ENCODE peak calls at places on chromosomes 11 and 22, in five cellular contexts. W, R, V, G and F are unnamed samples.

GRCh38 chr11:2088284-2088683 is 50.9 kb downstream of the IGF2 start:
- DNase-seq in W (no peak), R (no peak), V (no peak), G (no peak), F (no peak)

GRCh38 chr11:74070713-74071506 is 62.0 kb upstream of the UCP3 start:
- DNase-seq in W (no peak), R (no peak), V (no peak), G (no peak), F (no peak)

GRCh38 chr11:16946477-16947282 is 67.5 kb downstream of the PLEKHA7 start:
- DNase-seq in W (peak; percentile 43), R (no peak), V (peak; percentile 51), G (no peak), F (no peak)

GRCh38 chr11:115721309-115722007 is 217.2 kb upstream of the CADM1 start:
- DNase-seq in W (no peak), R (no peak), V (no peak), G (no peak), F (no peak)

GRCh38 chr11:42410251-42410956 is 901.4 kb upstream of the API5 start:
- DNase-seq in W (no peak), R (no peak), V (no peak), G (no peak), F (no peak)

GRCh38 chr11:124758355-124759267 is 3.5 kb downstream of the ESAM start:
- DNase-seq in W (peak; percentile 98), R (no peak), V (no peak), G (peak; percentile 70), F (peak; percentile 41)

GRCh38 chr22:38696606-38697005 is 4.1 kb downstream of the JOSD1 start:
- DNase-seq in W (no peak), R (no peak), V (no peak), G (peak; percentile 94), F (peak; percentile 83)

GRCh38 chr11:37394236-37394870 is 796.3 kb upstream of the RAG2 start:
- DNase-seq in W (no peak), R (no peak), V (no peak), G (peak; percentile 5), F (peak; percentile 19)

GRCh38 chr11:58963551-58964075 is 24.3 kb downstream of the GLYATL1 start:
- DNase-seq in W (peak; percentile 97), R (no peak), V (peak; percentile 22), G (peak; percentile 81), F (no peak)

GRCh38 chr11:60251485-60252207 is 8.7 kb upstream of the MS4A4E start:
- DNase-seq in W (peak; percentile 52), R (no peak), V (no peak), G (peak; percentile 44), F (peak; percentile 18)

GRCh38 chr11:82009133-82009532 is 724.5 kb downstream of the FAM181B start:
- DNase-seq in W (no peak), R (no peak), V (no peak), G (no peak), F (no peak)

GRCh38 chr22:37002633-37003032 is 16.6 kb downstream of the TST start:
- DNase-seq in W (no peak), R (peak; percentile 20), V (no peak), G (no peak), F (no peak)

GRCh38 chr22:32475428-32476010 is 908 bp downstream of the FBXO7 start:
- DNase-seq in W (peak; percentile 39), R (no peak), V (no peak), G (peak; percentile 42), F (no peak)

GRCh38 chr11:86089659-86090058 is 20.8 kb upstream of the PICALM start:
- DNase-seq in W (no peak), R (no peak), V (no peak), G (no peak), F (no peak)

GRCh38 chr11:96238563-96239166 is 104.3 kb downstream of the MAML2 start:
- DNase-seq in W (no peak), R (no peak), V (no peak), G (peak; percentile 64), F (no peak)

GRCh38 chr11:96242971-96243647 is 99.9 kb downstream of the MAML2 start:
- DNase-seq in W (peak; percentile 95), R (peak; percentile 81), V (peak; percentile 96), G (peak; percentile 98), F (peak; percentile 97)

GRCh38 chr11:96237759-96238158 is 105.2 kb downstream of the MAML2 start:
- DNase-seq in W (no peak), R (no peak), V (no peak), G (peak; percentile 71), F (no peak)

GRCh38 chr11:96242191-96242845 is 100.7 kb downstream of the MAML2 start:
- DNase-seq in W (no peak), R (no peak), V (no peak), G (peak; percentile 43), F (peak; percentile 72)

DNA sequence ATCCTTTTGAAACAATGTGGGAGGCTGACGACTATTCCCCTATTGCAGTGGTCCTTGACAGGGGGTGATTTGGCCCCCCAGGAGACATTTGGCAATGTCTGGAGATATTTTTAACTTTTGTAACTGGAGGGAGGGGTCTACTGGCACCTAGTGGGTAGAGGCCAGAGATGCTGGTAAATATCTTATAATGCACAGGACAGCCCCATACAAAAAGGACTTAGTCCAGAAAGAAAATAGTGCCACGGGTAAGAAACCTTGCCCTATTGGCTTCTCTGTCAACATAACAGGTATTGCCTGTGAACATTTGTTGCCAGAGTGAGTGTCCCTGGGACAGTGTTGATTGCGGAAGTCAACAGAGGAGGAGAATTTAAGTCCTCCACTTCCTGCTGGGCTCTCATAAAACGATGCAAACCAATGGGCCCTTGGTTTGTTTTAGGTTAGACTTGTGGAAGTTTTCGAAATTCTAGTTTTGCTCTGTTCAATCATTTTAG is 101.6 kb downstream of the MAML2 start:
- DNase-seq in W (peak; percentile 41), R (no peak), V (no peak), G (no peak), F (no peak)
- TF ChIP-seq CTCF in W (peak; percentile 32), R (no peak), V (peak; percentile 39), G (no peak), F (peak; percentile 38)

DNA sequence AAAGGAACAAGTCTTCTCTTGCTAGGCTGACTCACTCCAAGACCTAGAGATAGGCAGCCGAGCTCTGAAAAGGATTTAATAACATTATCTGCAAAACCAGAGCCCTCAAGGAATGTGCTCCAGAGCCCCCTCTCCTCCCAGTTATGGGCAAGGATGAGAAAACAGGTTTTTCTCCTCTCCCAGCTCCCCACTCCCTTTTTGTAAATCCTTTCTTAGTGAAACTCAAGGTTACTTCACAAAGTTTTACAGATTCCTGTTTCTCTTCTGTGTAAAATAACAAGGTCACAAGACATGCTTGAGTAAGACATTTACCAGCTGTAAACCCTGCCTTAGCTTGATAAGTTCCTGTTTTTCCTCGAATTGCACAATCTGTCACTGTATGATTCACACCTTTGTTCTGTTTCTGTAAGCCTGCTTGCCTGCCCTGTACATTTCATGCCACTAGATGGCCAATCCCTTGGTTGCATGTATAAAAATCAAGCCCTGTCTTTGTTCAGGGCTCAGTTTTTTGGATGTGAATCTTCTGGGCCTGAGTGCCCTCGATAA is 489.4 kb downstream of the KCNA4 start:
- DNase-seq in W (peak; percentile 19), R (no peak), V (peak; percentile 29), G (peak; percentile 97), F (peak; percentile 93)
- TF ChIP-seq CTCF in W (peak; percentile 32), R (no peak), V (peak; percentile 68), G (peak; percentile 84), F (peak; percentile 38)

DNA sequence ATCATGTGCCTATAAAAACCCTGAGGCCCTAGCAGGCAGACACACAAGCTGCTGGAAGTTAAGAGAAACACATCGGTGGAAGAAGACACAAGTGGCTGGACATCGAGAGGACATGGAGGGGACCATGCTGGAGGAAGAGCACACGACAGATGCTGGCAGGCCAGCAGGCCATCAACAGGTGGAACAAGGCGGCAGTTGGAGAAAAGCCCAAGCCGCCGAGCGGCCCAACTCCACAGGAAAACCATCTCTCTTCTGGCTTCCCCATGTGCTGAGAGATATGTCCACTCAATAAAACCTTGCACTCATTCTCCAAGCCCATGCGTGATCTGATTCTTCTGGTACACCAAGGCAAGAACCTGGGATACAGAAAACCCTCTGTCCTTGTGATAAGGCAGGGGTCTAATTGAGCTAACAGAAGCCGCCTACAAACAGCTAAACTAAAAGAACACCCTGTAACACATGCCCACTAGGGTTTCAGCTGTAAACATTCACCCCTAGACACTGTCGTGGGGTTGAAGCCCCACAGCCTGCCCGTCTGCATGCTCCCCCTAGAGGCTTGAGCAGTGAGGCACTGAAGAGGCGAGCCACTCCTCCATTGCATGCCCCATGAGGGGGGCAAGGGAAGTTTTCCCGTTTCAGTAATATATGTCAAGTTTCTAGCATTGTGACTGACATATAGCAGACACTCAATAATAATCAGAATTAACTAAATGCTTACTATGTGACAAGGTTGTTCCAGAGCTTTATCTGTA is 39.0 kb upstream of the MMP20 start:
- DNase-seq in W (peak; percentile 45), R (no peak), V (peak; percentile 16), G (no peak), F (no peak)
- TF ChIP-seq CTCF in W (peak; percentile 73), R (no peak), V (peak; percentile 38), G (peak; percentile 26), F (no peak)

GRCh38 chr11:127493330-127493729 is 492.8 kb upstream of the KIRREL3 start:
- DNase-seq in W (peak; percentile 59), R (no peak), V (peak; percentile 30), G (peak; percentile 22), F (peak; percentile 52)
- TF ChIP-seq CTCF in W (peak; percentile 71), R (no peak), V (peak; percentile 36), G (peak; percentile 45), F (peak; percentile 30)

DNA sequence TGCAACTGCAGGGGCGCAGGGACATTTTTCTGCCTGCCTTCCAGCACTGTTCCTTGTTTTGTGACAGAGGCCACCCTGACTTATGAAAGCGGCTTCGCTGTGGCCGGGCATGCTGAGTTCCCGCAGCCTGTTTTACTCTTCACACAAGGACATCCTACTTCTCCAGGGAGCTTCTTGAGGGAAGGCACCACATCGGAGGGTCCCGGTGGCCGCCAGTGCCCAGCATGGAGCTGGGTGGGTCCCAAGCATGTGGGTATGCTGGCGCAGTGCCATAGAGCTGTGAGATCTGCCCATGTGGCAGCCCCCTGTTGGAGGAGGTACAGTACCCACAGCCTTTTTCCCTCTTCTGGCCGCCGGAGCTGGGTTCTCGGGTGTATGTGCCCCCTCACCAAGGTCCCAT is 136.1 kb downstream of the GRIK4 start:
- DNase-seq in W (no peak), R (no peak), V (no peak), G (no peak), F (no peak)
- TF ChIP-seq CTCF in W (no peak), R (no peak), V (no peak), G (no peak), F (no peak)

GRCh38 chr11:10294289-10294953 is 402 bp upstream of the SBF2 start:
- DNase-seq in W (peak; percentile 62), R (no peak), V (peak; percentile 17), G (peak; percentile 59), F (peak; percentile 75)

GRCh38 chr11:10301656-10302293 is 3.1 kb upstream of the ADM start:
- DNase-seq in W (no peak), R (no peak), V (no peak), G (peak; percentile 69), F (peak; percentile 67)

GRCh38 chr11:10295056-10295901 is 1.3 kb upstream of the SBF2 start:
- DNase-seq in W (no peak), R (no peak), V (no peak), G (no peak), F (no peak)

GRCh38 chr11:10302294-10302743 is 2.6 kb upstream of the ADM start:
- DNase-seq in W (no peak), R (no peak), V (no peak), G (peak; percentile 34), F (no peak)

DNA sequence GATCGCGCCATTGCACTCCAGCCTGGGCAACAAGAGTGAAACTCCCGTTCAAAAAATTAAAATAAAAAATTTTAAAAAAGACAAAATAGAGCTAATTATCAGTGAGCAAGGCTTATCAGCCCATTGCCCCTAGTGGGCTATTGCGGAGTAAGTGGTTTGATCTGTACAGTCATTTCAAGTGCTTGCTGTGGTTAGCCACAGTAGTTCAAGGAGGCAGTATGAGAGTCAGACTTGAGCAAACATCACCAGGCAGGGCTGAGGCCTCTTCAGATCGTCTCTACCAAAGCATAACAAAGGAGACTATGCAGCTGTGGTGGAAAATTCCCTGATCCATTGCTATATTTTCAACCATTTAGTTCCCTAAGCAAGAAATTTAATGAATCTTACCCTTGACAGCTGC is 4.3 kb upstream of the SBF2 start:
- DNase-seq in W (no peak), R (no peak), V (no peak), G (peak; percentile 55), F (no peak)
- TF ChIP-seq CTCF in W (no peak), R (no peak), V (peak; percentile 9), G (no peak), F (no peak)